ENCODE peak calls at places on chromosomes 12 and 14, in nine cellular contexts. W is neural crest cell; I is NCI-H774; O is GM18507; S is HCEC 1CT; K is activated CD8-positive, alpha-beta memory T cell treated with anti-CD3 and anti-CD28 coated beads for 48 hours; Z is GM13976; J is HEK293T; V is Kasumi-1. H is an unnamed sample.

GRCh38 chr12:16515666-16516065 is 90.3 kb downstream of the LMO3 start:
- DNase-seq in W (no peak), I (no peak), O (no peak), S (peak; percentile 57), K (no peak), Z (no peak), J (no peak), V (no peak), H (no peak)

GRCh38 chr12:14785568-14785967 is 17.7 kb downstream of the WBP11 start:
- DNase-seq in W (no peak), I (no peak), O (no peak), S (no peak), K (no peak), Z (no peak), J (no peak), V (no peak), H (no peak)

GRCh38 chr12:132673288-132674179 is 13.6 kb downstream of the POLE start:
- DNase-seq in W (no peak), I (no peak), O (no peak), S (no peak), K (no peak), Z (no peak), J (no peak), V (no peak), H (no peak)

GRCh38 chr14:50559990-50560928 is at the start of gene ATL1:
- DNase-seq in W (peak; percentile 59), I (peak; percentile 53), O (peak; percentile 14), S (peak; percentile 77), K (no peak), Z (peak; percentile 76), J (peak; percentile 66), V (peak; percentile 47), H (peak; percentile 33)

GRCh38 chr14:22538671-22539228 is 50.3 kb downstream of the DAD1 start:
- DNase-seq in W (no peak), I (no peak), O (no peak), S (no peak), K (no peak), Z (no peak), J (no peak), V (no peak), H (no peak)

GRCh38 chr12:25830456-25830855 is 128.0 kb upstream of the RASSF8 start:
- DNase-seq in W (no peak), I (no peak), O (no peak), S (no peak), K (no peak), Z (no peak), J (no peak), V (no peak), H (no peak)

GRCh38 chr12:80901661-80902060 is 36.1 kb downstream of the LIN7A start:
- DNase-seq in W (no peak), I (no peak), O (no peak), S (no peak), K (no peak), Z (no peak), J (no peak), V (no peak), H (no peak)

GRCh38 chr12:95623554-95624170 is 72.4 kb upstream of the USP44 start:
- DNase-seq in W (peak; percentile 40), I (no peak), O (peak; percentile 14), S (peak; percentile 85), K (no peak), Z (peak; percentile 62), J (peak; percentile 80), V (peak; percentile 15), H (peak; percentile 66)

GRCh38 chr12:57575771-57576612 is 15.0 kb upstream of the PIP4K2C start:
- DNase-seq in W (no peak), I (no peak), O (no peak), S (no peak), K (no peak), Z (no peak), J (no peak), V (no peak), H (peak; percentile 40)

GRCh38 chr12:52189376-52190174 is 2.2 kb downstream of the KRT80 start:
- DNase-seq in W (no peak), I (no peak), O (no peak), S (peak; percentile 73), K (no peak), Z (no peak), J (no peak), V (no peak), H (no peak)

GRCh38 chr14:39040529-39040928 is 62.5 kb downstream of the SEC23A start:
- DNase-seq in W (no peak), I (no peak), O (no peak), S (no peak), K (no peak), Z (no peak), J (no peak), V (no peak), H (no peak)

GRCh38 chr14:45664668-45665356 is 411.8 kb upstream of the MIS18BP1 start:
- DNase-seq in W (no peak), I (no peak), O (no peak), S (no peak), K (no peak), Z (no peak), J (no peak), V (peak; percentile 16), H (no peak)

GRCh38 chr12:30847259-30847658 is 79.3 kb upstream of the TSPAN11 start:
- DNase-seq in W (no peak), I (peak; percentile 83), O (no peak), S (peak; percentile 56), K (no peak), Z (no peak), J (no peak), V (peak; percentile 53), H (no peak)

GRCh38 chr14:86055512-86055911 is 525.6 kb downstream of the FLRT2 start:
- DNase-seq in W (no peak), I (no peak), O (no peak), S (peak; percentile 4), K (no peak), Z (no peak), J (no peak), V (peak; percentile 54), H (no peak)

GRCh38 chr12:47835017-47835830 is 15.5 kb upstream of the HDAC7 start:
- DNase-seq in W (no peak), I (no peak), O (no peak), S (no peak), K (no peak), Z (no peak), J (no peak), V (peak; percentile 72), H (no peak)

GRCh38 chr14:36522972-36523685 is 3.1 kb upstream of the NKX2-1 start:
- DNase-seq in W (no peak), I (no peak), O (no peak), S (no peak), K (no peak), Z (peak; percentile 13), J (no peak), V (no peak), H (no peak)

GRCh38 chr12:54030889-54031860 is 1.7 kb upstream of the HOXC5 start:
- DNase-seq in W (no peak), I (no peak), O (no peak), S (no peak), K (no peak), Z (no peak), J (no peak), V (no peak), H (no peak)

GRCh38 chr14:104871656-104872468 is 6.8 kb downstream of the CEP170B start:
- DNase-seq in W (no peak), I (no peak), O (no peak), S (no peak), K (no peak), Z (no peak), J (no peak), V (no peak), H (no peak)

H was measured in HuH-7.